ENCODE peak calls at places on chromosomes 13 and 19, in four cellular contexts. One of them, this sample, is unnamed.

GRCh38 chr13:21541271-21541670 is 62.7 kb downstream of the MICU2 start:
- DNase-seq in cardiac muscle cell: no peak
- DNase-seq in ovary: no peak
- DNase-seq in mammary epithelial cell: peak; percentile 4
- DNase-seq in this sample: no peak

GRCh38 chr13:113097651-113098050 is 7.9 kb upstream of the F7 start:
- DNase-seq in cardiac muscle cell: no peak
- DNase-seq in ovary: no peak
- DNase-seq in mammary epithelial cell: no peak
- DNase-seq in this sample: no peak

GRCh38 chr19:41921280-41922219 is 6.7 kb downstream of the ERFL start:
- DNase-seq in cardiac muscle cell: no peak
- DNase-seq in ovary: no peak
- DNase-seq in mammary epithelial cell: no peak
- DNase-seq in this sample: no peak

GRCh38 chr19:21568816-21569496 is 63.6 kb downstream of the ZNF429 start:
- DNase-seq in cardiac muscle cell: no peak
- DNase-seq in ovary: peak; percentile 79
- DNase-seq in mammary epithelial cell: no peak
- DNase-seq in this sample: peak; percentile 81

GRCh38 chr19:53254451-53255341 is at the start of gene ZNF677:
- DNase-seq in cardiac muscle cell: peak; percentile 91
- DNase-seq in ovary: peak; percentile 96
- DNase-seq in mammary epithelial cell: peak; percentile 80
- DNase-seq in this sample: peak; percentile 84

GRCh38 chr19:12721656-12722565 is 1.8 kb downstream of the TNPO2 start:
- DNase-seq in cardiac muscle cell: peak; percentile 94
- DNase-seq in ovary: peak; percentile 86
- DNase-seq in mammary epithelial cell: peak; percentile 40
- DNase-seq in this sample: peak; percentile 63

GRCh38 chr13:81396172-81396571 is 1055.2 kb upstream of the SPRY2 start:
- DNase-seq in cardiac muscle cell: no peak
- DNase-seq in ovary: no peak
- DNase-seq in mammary epithelial cell: no peak
- DNase-seq in this sample: no peak

GRCh38 chr13:111177081-111177711 is 62.1 kb downstream of the ARHGEF7 start:
- DNase-seq in cardiac muscle cell: peak; percentile 19
- DNase-seq in ovary: no peak
- DNase-seq in mammary epithelial cell: peak; percentile 72
- DNase-seq in this sample: no peak

GRCh38 chr13:43196171-43196611 is 172.8 kb downstream of the DNAJC15 start:
- DNase-seq in cardiac muscle cell: peak; percentile 19
- DNase-seq in ovary: peak; percentile 48
- DNase-seq in mammary epithelial cell: no peak
- DNase-seq in this sample: no peak

GRCh38 chr13:40059540-40060232 is 404.2 kb downstream of the COG6 start:
- DNase-seq in cardiac muscle cell: no peak
- DNase-seq in ovary: no peak
- DNase-seq in mammary epithelial cell: peak; percentile 91
- DNase-seq in this sample: no peak

GRCh38 chr19:12665281-12665573 is 1.3 kb downstream of the MAN2B1 start:
- DNase-seq in cardiac muscle cell: no peak
- DNase-seq in ovary: no peak
- DNase-seq in mammary epithelial cell: no peak
- DNase-seq in this sample: peak; percentile 19

GRCh38 chr13:106173891-106174610 is 361.4 kb downstream of the EFNB2 start:
- DNase-seq in cardiac muscle cell: no peak
- DNase-seq in ovary: no peak
- DNase-seq in mammary epithelial cell: no peak
- DNase-seq in this sample: no peak

GRCh38 chr13:94660695-94661324 is 51.5 kb downstream of the SOX21 start:
- DNase-seq in cardiac muscle cell: no peak
- DNase-seq in ovary: no peak
- DNase-seq in mammary epithelial cell: no peak
- DNase-seq in this sample: no peak

GRCh38 chr19:38715540-38715939 is 28.7 kb downstream of the CAPN12 start:
- DNase-seq in cardiac muscle cell: no peak
- DNase-seq in ovary: no peak
- DNase-seq in mammary epithelial cell: no peak
- DNase-seq in this sample: no peak

GRCh38 chr19:56538761-56539263 is at the start of gene ZFP28:
- DNase-seq in cardiac muscle cell: no peak
- DNase-seq in ovary: no peak
- DNase-seq in mammary epithelial cell: no peak
- DNase-seq in this sample: peak; percentile 66

GRCh38 chr13:37427843-37428494 is 170.6 kb downstream of the POSTN start:
- DNase-seq in cardiac muscle cell: peak; percentile 61
- DNase-seq in ovary: no peak
- DNase-seq in mammary epithelial cell: no peak
- DNase-seq in this sample: no peak

GRCh38 chr19:47229674-47230121 is 1.3 kb downstream of the BBC3 start:
- DNase-seq in cardiac muscle cell: no peak
- DNase-seq in ovary: no peak
- DNase-seq in mammary epithelial cell: no peak
- DNase-seq in this sample: no peak

GRCh38 chr19:30077851-30078355 is 135.9 kb downstream of the URI1 start:
- DNase-seq in cardiac muscle cell: no peak
- DNase-seq in ovary: peak; percentile 15
- DNase-seq in mammary epithelial cell: no peak
- DNase-seq in this sample: no peak

GRCh38 chr13:113364933-113365371 is 1.0 kb upstream of the GRTP1 start:
- DNase-seq in cardiac muscle cell: no peak
- DNase-seq in ovary: peak; percentile 57
- DNase-seq in mammary epithelial cell: no peak
- DNase-seq in this sample: no peak

GRCh38 chr19:35037716-35038622 is 3.6 kb upstream of the HPN start:
- DNase-seq in cardiac muscle cell: no peak
- DNase-seq in ovary: no peak
- DNase-seq in mammary epithelial cell: no peak
- DNase-seq in this sample: no peak

GRCh38 chr19:34217952-34218817 is 36.2 kb upstream of the GARRE1 start:
- DNase-seq in cardiac muscle cell: no peak
- DNase-seq in ovary: no peak
- DNase-seq in mammary epithelial cell: peak; percentile 89
- DNase-seq in this sample: peak; percentile 34

GRCh38 chr19:20273951-20274578 is 107.1 kb downstream of the ZNF486 start:
- DNase-seq in cardiac muscle cell: no peak
- DNase-seq in ovary: no peak
- DNase-seq in mammary epithelial cell: no peak
- DNase-seq in this sample: no peak

GRCh38 chr13:44231786-44232516 is 141.7 kb upstream of the SERP2 start:
- DNase-seq in cardiac muscle cell: no peak
- DNase-seq in ovary: no peak
- DNase-seq in mammary epithelial cell: peak; percentile 98
- DNase-seq in this sample: no peak

GRCh38 chr19:3407556-3408516 is 41.5 kb downstream of the NFIC start:
- DNase-seq in cardiac muscle cell: no peak
- DNase-seq in ovary: peak; percentile 71
- DNase-seq in mammary epithelial cell: no peak
- DNase-seq in this sample: no peak

GRCh38 chr13:45209229-45209628 is 8.4 kb upstream of the KCTD4 start:
- DNase-seq in cardiac muscle cell: no peak
- DNase-seq in ovary: no peak
- DNase-seq in mammary epithelial cell: peak; percentile 76
- DNase-seq in this sample: no peak

GRCh38 chr13:59677966-59678814 is 485.5 kb downstream of the DIAPH3 start:
- DNase-seq in cardiac muscle cell: peak; percentile 64
- DNase-seq in ovary: no peak
- DNase-seq in mammary epithelial cell: peak; percentile 25
- DNase-seq in this sample: peak; percentile 22

GRCh38 chr19:18672044-18672451 is 11.4 kb upstream of the CRTC1 start:
- DNase-seq in cardiac muscle cell: no peak
- DNase-seq in ovary: no peak
- DNase-seq in mammary epithelial cell: no peak
- DNase-seq in this sample: no peak

GRCh38 chr13:111911754-111912452 is 155.0 kb upstream of the SOX1 start:
- DNase-seq in cardiac muscle cell: no peak
- DNase-seq in ovary: no peak
- DNase-seq in mammary epithelial cell: no peak
- DNase-seq in this sample: no peak

GRCh38 chr13:84641491-84641890 is 759.2 kb upstream of the SLITRK1 start:
- DNase-seq in cardiac muscle cell: no peak
- DNase-seq in ovary: no peak
- DNase-seq in mammary epithelial cell: peak; percentile 32
- DNase-seq in this sample: no peak

GRCh38 chr13:109939105-109939504 is 152.7 kb upstream of the IRS2 start:
- DNase-seq in cardiac muscle cell: no peak
- DNase-seq in ovary: no peak
- DNase-seq in mammary epithelial cell: no peak
- DNase-seq in this sample: no peak

GRCh38 chr13:99316657-99317244 is 9.6 kb upstream of the GPR183 start:
- DNase-seq in cardiac muscle cell: no peak
- DNase-seq in ovary: no peak
- DNase-seq in mammary epithelial cell: no peak
- DNase-seq in this sample: no peak

GRCh38 chr13:43240278-43240677 is 216.9 kb downstream of the DNAJC15 start:
- DNase-seq in cardiac muscle cell: no peak
- DNase-seq in ovary: no peak
- DNase-seq in mammary epithelial cell: no peak
- DNase-seq in this sample: no peak

GRCh38 chr19:6319376-6319775 is 14.0 kb downstream of the ACER1 start:
- DNase-seq in cardiac muscle cell: no peak
- DNase-seq in ovary: no peak
- DNase-seq in mammary epithelial cell: no peak
- DNase-seq in this sample: no peak

GRCh38 chr19:46717716-46718143 is 816 bp upstream of the PRKD2 start:
- DNase-seq in cardiac muscle cell: no peak
- DNase-seq in ovary: no peak
- DNase-seq in mammary epithelial cell: no peak
- DNase-seq in this sample: peak; percentile 71

GRCh38 chr19:44202974-44203373 is 9.4 kb upstream of the ZNF227 start:
- DNase-seq in cardiac muscle cell: no peak
- DNase-seq in ovary: no peak
- DNase-seq in mammary epithelial cell: no peak
- DNase-seq in this sample: no peak

GRCh38 chr13:114022309-114022669 is 48.4 kb upstream of the C13orf46 start:
- DNase-seq in cardiac muscle cell: no peak
- DNase-seq in ovary: no peak
- DNase-seq in mammary epithelial cell: no peak
- DNase-seq in this sample: no peak

GRCh38 chr13:106230450-106230849 is 305.0 kb downstream of the EFNB2 start:
- DNase-seq in cardiac muscle cell: no peak
- DNase-seq in ovary: no peak
- DNase-seq in mammary epithelial cell: peak; percentile 64
- DNase-seq in this sample: no peak

DNA sequence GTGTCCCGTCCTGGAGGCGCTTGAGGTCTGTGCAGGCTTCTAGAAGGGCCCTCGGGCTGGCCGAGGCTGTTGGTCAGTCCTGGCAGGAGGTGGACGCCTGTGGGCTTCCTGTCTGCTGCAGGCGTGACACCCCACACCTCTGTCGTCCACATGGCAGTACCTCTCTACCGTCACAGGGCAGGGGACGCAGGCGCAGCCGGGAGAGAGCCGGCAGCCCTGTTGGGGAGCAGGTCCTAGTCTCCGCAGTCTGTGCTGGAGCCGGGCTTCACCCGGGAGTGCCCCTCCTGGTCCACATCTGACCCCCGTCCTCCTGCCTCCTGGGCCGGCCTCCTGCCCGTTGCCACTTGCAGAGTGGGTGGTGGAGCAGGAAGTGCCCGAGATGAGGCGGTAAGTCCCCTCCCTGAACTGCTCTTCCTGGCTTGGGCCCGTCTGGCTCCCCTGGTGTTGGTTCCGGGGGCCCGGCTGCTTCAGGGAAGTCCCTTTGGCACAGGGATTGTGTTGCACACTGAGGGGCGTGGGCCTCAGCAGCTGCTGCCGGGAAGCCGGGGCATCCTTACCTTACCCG is 106.0 kb downstream of the KDM4B start:
- DNase-seq in cardiac muscle cell: no peak
- DNase-seq in ovary: no peak
- DNase-seq in mammary epithelial cell: no peak
- DNase-seq in this sample: no peak
- H3K4me1 ChIP-seq in cardiac muscle cell: no peaks in the 10 kb centered on the region
- H3K4me1 ChIP-seq in ovary: no peaks in the 10 kb centered on the region
- H3K4me1 ChIP-seq in mammary epithelial cell: no peaks in the 10 kb centered on the region
- H3K4me1 ChIP-seq in this sample: no peaks in the 10 kb centered on the region

DNA sequence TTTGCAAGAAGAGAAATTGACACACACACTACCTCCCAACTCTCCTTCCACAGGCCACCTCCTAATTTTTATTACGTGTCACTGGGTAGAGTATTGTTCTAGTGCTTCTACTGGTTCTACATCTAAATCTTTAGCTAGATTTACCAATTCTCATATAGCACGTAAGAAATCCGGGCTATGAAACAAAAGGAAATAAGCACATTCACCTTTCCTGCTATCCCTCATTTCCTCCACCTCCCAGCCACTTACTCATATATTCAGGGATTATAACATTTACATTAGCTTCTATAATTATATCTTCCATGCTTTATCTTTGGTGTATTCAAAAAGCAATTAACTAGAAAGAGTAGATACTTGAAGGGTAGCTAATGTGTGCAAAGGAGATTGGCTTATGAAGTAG is 39.7 kb downstream of the USP12 start:
- DNase-seq in cardiac muscle cell: no peak
- DNase-seq in ovary: no peak
- DNase-seq in mammary epithelial cell: no peak
- DNase-seq in this sample: no peak
- H3K4me1 ChIP-seq in cardiac muscle cell: no peaks in the 10 kb centered on the region
- H3K4me1 ChIP-seq in ovary: peaks cover 7% of the 10 kb centered on the region
- H3K4me1 ChIP-seq in mammary epithelial cell: peaks cover 16% of the 10 kb centered on the region
- H3K4me1 ChIP-seq in this sample: peaks cover 52% of the 10 kb centered on the region

GRCh38 chr19:577439-578392 is 5.3 kb downstream of the BSG start:
- DNase-seq in cardiac muscle cell: no peak
- DNase-seq in ovary: no peak
- DNase-seq in mammary epithelial cell: no peak
- DNase-seq in this sample: no peak
- H3K4me1 ChIP-seq in cardiac muscle cell: peaks cover 24% of the 10 kb centered on the region
- H3K4me1 ChIP-seq in ovary: peaks cover 29% of the 10 kb centered on the region
- H3K4me1 ChIP-seq in mammary epithelial cell: peaks cover 53% of the 10 kb centered on the region
- H3K4me1 ChIP-seq in this sample: peaks cover 31% of the 10 kb centered on the region

DNA sequence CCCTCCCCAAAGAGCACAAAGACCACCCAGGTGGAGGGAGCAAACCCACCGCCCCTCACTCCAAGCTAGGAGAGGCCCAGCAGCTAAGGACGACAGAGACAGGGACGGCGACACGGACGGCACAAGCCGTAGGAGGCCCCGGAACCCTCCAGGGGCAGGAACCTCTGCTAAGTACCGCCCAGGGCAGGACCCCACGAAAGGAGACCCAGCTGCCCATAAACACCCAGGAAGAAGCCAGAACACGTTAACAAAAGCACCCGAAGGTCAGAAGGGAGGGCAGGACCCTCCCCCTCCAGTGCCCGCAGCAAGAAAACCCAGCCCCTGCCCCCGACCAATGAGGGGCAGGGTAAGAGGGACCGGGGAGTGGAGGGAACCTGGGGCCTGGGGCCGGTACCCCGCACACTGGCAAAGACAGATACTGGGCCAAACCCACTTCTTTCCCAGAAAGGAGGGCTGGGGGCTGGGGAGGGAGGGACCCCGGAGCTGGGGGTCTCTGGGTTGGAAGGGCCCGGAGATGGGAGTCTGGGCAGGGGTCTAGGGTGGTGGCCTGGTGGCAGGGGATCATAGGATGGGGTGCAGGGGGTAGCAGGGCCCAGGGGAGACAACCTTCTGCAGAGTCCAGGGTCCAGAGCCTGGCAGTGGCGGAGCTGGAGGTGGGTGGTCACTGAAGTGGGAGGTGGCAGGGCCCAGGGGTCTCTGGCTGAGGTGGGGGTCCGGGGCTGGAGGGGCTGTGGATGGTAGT is 2.4 kb downstream of the BTBD2 start:
- DNase-seq in cardiac muscle cell: no peak
- DNase-seq in ovary: no peak
- DNase-seq in mammary epithelial cell: no peak
- DNase-seq in this sample: no peak
- H3K4me1 ChIP-seq in cardiac muscle cell: no peaks in the 10 kb centered on the region
- H3K4me1 ChIP-seq in ovary: peaks cover 8% of the 10 kb centered on the region
- H3K4me1 ChIP-seq in mammary epithelial cell: peaks cover 8% of the 10 kb centered on the region
- H3K4me1 ChIP-seq in this sample: peaks cover 22% of the 10 kb centered on the region